ENCODE peak calls at places on chromosomes 16 and 17, in five cellular contexts. N is AG04450; K is mucosa of gallbladder; B is non-pigmented ciliary epithelial cell; V is effector CD8-positive, alpha-beta T cell. C is an unnamed sample.

GRCh38 chr17:65228287-65228686 is 91.1 kb downstream of the RGS9 start:
- DNase-seq in N (no peak), K (no peak), B (no peak), V (no peak), C (no peak)

GRCh38 chr17:44193326-44194084 is 6.2 kb downstream of the ATXN7L3 start:
- DNase-seq in N (no peak), K (no peak), B (no peak), V (no peak), C (no peak)

GRCh38 chr16:8855051-8855786 is 13.6 kb downstream of the CARHSP1 start:
- DNase-seq in N (no peak), K (no peak), B (no peak), V (no peak), C (peak; percentile 47)

GRCh38 chr17:43211480-43212402 is at the start of gene TMEM106A:
- DNase-seq in N (peak; percentile 67), K (peak; percentile 70), B (peak; percentile 57), V (peak; percentile 58), C (peak; percentile 81)

GRCh38 chr17:38604479-38605229 is 1.1 kb downstream of the SRCIN1 start:
- DNase-seq in N (no peak), K (no peak), B (no peak), V (peak; percentile 10), C (peak; percentile 33)

GRCh38 chr17:75843577-75844529 is at the start of gene UNC13D:
- DNase-seq in N (no peak), K (no peak), B (no peak), V (peak; percentile 47), C (peak; percentile 50)

GRCh38 chr16:28258571-28258970 is 33.8 kb upstream of the SBK1 start:
- DNase-seq in N (no peak), K (no peak), B (no peak), V (no peak), C (no peak)

GRCh38 chr17:30477758-30478115 is 529 bp downstream of the GOSR1 start:
- DNase-seq in N (no peak), K (no peak), B (peak; percentile 6), V (peak; percentile 26), C (no peak)

GRCh38 chr17:2023692-2024571 is 1.2 kb downstream of the RTN4RL1 start:
- DNase-seq in N (no peak), K (no peak), B (no peak), V (peak; percentile 22), C (peak; percentile 85)

GRCh38 chr16:46882304-46882939 is 1.7 kb upstream of the GPT2 start:
- DNase-seq in N (no peak), K (no peak), B (no peak), V (no peak), C (no peak)

GRCh38 chr16:49914697-49915096 is 58.8 kb upstream of the ZNF423 start:
- DNase-seq in N (no peak), K (no peak), B (no peak), V (no peak), C (no peak)

GRCh38 chr17:8706431-8706830 is 38.2 kb downstream of the CCDC42 start:
- DNase-seq in N (no peak), K (no peak), B (no peak), V (no peak), C (no peak)

C was measured in KBM-7.